ENCODE peak calls at places on chromosomes 16 and 17, in ten cellular contexts. X, D, K, L, F, Q, W, N, T and R are unnamed samples.

GRCh38 chr17:36544049-36544319 is 735 bp upstream of the GGNBP2 start:
- DNase-seq in T (no peak), W (peak; percentile 36), D (no peak), L (peak; percentile 58), N (peak; percentile 26), X (peak; percentile 55), Q (peak; percentile 60), F (no peak), K (peak; percentile 21), R (no peak)

GRCh38 chr16:87931504-87931903 is 4.8 kb downstream of the CA5A start:
- DNase-seq in K (no peak), X (no peak), Q (no peak), W (no peak), L (no peak), D (peak; percentile 73), T (no peak), F (no peak), N (no peak), R (peak; percentile 64)

GRCh38 chr16:28202147-28202746 is 9.5 kb downstream of the XPO6 start:
- DNase-seq in W (no peak), N (no peak), F (no peak), X (no peak), Q (no peak), L (no peak), T (no peak), D (no peak), K (no peak), R (no peak)

GRCh38 chr17:29140631-29141483 is 39.3 kb downstream of the MYO18A start:
- DNase-seq in K (no peak), X (peak; percentile 32), L (no peak), D (no peak), W (no peak), Q (peak; percentile 53), F (no peak), T (no peak), N (peak; percentile 65), R (no peak)

GRCh38 chr16:57500578-57501111 is 14.4 kb upstream of the DOK4 start:
- DNase-seq in X (no peak), F (no peak), L (no peak), K (no peak), N (no peak), T (no peak), W (no peak), D (no peak), Q (no peak), R (no peak)

GRCh38 chr16:1691956-1692355 is 13.9 kb downstream of the JPT2 start:
- DNase-seq in K (peak; percentile 49), X (peak; percentile 77), L (no peak), T (peak; percentile 61), W (no peak), F (no peak), D (peak; percentile 76), N (no peak), Q (peak; percentile 48), R (no peak)

GRCh38 chr17:8649157-8650118 is 18.9 kb upstream of the MYH10 start:
- DNase-seq in K (no peak), W (no peak), Q (peak; percentile 100), L (peak; percentile 62), T (no peak), X (peak; percentile 95), N (peak; percentile 24), D (peak; percentile 61), F (no peak), R (peak; percentile 68)

GRCh38 chr17:76672270-76672851 is 28.8 kb upstream of the ST6GALNAC1 start:
- DNase-seq in X (no peak), L (no peak), T (no peak), N (no peak), D (no peak), W (no peak), F (no peak), K (no peak), Q (no peak), R (no peak)

GRCh38 chr17:35372846-35373531 is 432 bp downstream of the SLFN11 start:
- DNase-seq in D (no peak), W (peak; percentile 14), X (no peak), F (no peak), N (no peak), L (no peak), Q (peak; percentile 33), K (no peak), T (no peak), R (no peak)

GRCh38 chr17:78257810-78258322 is 26.4 kb downstream of the TMEM235 start:
- DNase-seq in D (peak; percentile 22), T (no peak), F (no peak), K (no peak), W (no peak), L (peak; percentile 60), N (no peak), Q (no peak), X (peak; percentile 13), R (no peak)

GRCh38 chr17:76382305-76382802 is 2.1 kb upstream of the SPHK1 start:
- DNase-seq in D (peak; percentile 49), T (no peak), L (peak; percentile 52), Q (no peak), N (no peak), X (peak; percentile 67), W (peak; percentile 36), K (no peak), F (no peak), R (no peak)

GRCh38 chr16:8851761-8852403 is 16.9 kb downstream of the CARHSP1 start:
- DNase-seq in X (no peak), D (no peak), T (no peak), N (peak; percentile 2), L (no peak), W (no peak), F (no peak), K (no peak), Q (no peak), R (no peak)

GRCh38 chr17:41734139-41734948 is at the start of gene HAP1:
- DNase-seq in X (peak; percentile 8), Q (peak; percentile 13), F (peak; percentile 33), W (peak; percentile 39), K (peak; percentile 47), N (no peak), T (no peak), L (no peak), D (no peak), R (no peak)

DNA sequence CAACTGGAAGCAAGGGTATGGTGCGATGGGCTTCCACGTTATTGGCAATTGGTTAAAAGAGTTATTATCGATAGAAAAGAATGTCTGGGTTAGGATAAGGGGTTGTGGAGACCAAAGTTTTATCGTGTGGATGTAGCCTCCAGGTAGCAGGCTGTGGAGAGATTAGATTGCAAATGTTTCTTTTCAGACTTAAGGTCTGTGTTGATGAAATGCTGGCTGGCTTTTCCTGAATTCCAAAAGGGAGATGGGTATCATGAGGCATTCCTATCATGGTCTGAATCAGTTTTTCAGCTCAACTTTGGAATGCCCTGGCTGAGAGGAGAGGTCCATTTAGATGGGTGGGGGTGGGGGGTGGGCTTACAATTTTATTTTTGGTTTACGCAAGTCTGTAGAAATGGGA is 395.0 kb upstream of the RBFOX1 start:
- DNase-seq in W (no peak), L (no peak), K (no peak), F (no peak), D (no peak), T (no peak), X (no peak), N (no peak), Q (no peak), R (no peak)
- TF ChIP-seq CTCF in W (no peak), L (no peak), K (no peak), F (no peak), D (no peak), T (no peak), X (no peak), N (no peak), Q (no peak), R (no peak)

GRCh38 chr16:84729716-84730320 is 30.0 kb downstream of the USP10 start:
- DNase-seq in D (no peak), Q (peak; percentile 40), L (no peak), T (no peak), W (no peak), X (peak; percentile 34), K (no peak), N (no peak), F (no peak), R (no peak)
- H3K4me3 ChIP-seq in D (peak overlapping the region; percentile 15), Q (peak overlapping the region; percentile 52), L (no peak overlapping the region), T (no peak overlapping the region), W (peak overlapping the region; percentile 5), X (peak overlapping the region; percentile 9), K (no peak overlapping the region), N (no peak overlapping the region), F (no peak overlapping the region), R (peak overlapping the region; percentile 7)

DNA sequence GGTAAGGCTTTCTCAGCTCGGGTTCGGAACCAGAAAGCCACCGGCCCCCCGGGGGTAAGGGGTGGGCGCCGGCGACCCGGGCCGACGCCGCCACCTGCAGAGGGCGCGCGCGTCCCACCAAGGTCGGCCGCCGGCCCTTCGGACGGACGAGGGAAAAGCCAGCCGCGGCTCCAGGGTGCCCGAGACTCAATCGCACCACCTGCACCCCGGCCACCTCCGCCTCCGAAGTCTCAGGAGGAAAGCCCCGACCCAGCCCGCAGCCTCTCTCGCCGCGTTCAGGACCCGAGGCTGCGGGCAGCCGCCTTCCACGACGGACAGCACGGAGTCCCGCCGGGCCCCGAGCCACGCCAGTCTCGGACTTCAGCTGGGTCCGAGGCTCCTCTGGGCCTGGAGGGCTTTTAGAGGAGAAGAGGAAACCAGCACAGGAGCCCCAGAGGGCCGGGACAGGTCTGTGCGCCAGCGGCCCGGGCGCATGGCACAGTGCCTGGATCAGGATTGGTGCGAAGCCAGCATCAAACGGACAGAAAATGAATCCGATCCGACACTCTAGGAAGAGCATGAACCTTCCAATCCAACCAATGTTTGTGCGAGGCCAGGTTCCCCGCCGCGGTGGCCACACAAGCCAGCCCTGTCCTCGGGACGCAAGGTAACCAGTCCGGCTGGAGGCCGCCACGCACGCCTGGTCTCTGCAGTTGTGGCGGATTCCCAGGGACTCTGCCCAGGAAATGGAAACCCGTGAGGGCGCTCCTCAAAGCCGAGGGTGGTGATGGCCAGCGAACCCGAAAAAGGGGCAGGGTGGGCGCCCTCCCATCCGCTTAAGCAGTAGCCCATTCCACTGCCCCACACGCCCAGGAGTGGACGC is 6.7 kb downstream of the CBX8 start:
- DNase-seq in T (no peak), L (peak; percentile 45), D (no peak), W (no peak), N (no peak), X (no peak), K (no peak), Q (no peak), F (no peak), R (no peak)
- TF ChIP-seq CTCF in T (peak; percentile 22), L (peak; percentile 85), D (peak; percentile 58), W (peak; percentile 51), N (peak; percentile 86), X (peak; percentile 81), K (peak; percentile 67), Q (peak; percentile 38), F (peak; percentile 73), R (peak; percentile 63)

DNA sequence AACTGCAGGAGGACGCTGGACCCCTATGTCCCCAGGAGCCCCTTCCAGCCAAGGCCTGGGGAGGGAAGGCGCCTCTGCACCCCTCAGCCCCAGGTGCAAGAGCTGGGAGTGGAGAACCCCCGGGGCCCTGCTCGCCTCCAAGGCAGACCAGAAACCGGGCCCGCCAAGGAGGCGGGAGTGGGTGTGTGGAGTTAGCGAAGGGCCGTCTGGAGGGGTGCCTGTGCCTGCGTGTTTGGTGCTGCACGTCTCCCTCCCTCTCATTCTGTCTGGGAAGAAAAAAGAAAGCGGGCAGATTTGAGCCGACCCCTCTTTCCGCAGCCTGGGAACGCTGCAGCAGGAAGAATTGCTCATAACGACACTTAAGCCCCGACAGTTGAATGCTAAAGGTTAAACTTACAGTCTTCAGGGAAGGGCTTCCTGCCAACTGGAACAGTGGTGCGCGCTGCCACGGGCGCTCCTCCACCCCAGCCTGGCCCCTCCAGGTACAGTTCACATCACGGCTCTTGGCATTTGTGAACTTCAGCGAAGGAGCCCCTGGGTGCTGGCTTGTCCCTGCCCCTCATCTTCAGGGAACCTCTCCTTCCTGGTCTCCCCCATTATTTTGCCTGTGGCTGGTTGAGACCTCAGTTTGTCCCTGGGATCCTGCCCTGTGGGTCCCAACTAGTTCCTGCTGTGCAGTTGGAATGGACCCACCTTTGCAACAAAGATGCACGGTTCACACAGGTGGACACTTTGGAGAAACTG is 19.2 kb upstream of the ZFHX3 start:
- DNase-seq in F (no peak), K (no peak), D (peak; percentile 74), T (no peak), W (no peak), N (no peak), L (peak; percentile 31), Q (peak; percentile 46), X (peak; percentile 75), R (no peak)
- H3K4me3 ChIP-seq in F (peak overlapping the region; percentile 24), K (no peak overlapping the region), D (no peak overlapping the region), T (no peak overlapping the region), W (peak overlapping the region; percentile 20), N (peak overlapping the region; percentile 21), L (peak overlapping the region; percentile 40), Q (no peak overlapping the region), X (no peak overlapping the region), R (no peak overlapping the region)